ENCODE peak calls at places on chromosomes 2 and 18, in five cellular contexts. Y, U, I, L and T are unnamed samples.

GRCh38 chr2:236568922-236569592 is 568 bp upstream of the ACKR3 start:
- DNase-seq in Y (no peak), I (no peak), U (no peak), L (no peak), T (no peak)

GRCh38 chr18:63974991-63975390 is 5.1 kb downstream of the SERPINB8 start:
- DNase-seq in I (no peak), U (no peak), Y (no peak), L (no peak), T (no peak)

GRCh38 chr18:58525517-58525916 is 103.4 kb downstream of the ALPK2 start:
- DNase-seq in I (no peak), Y (no peak), L (no peak), U (no peak), T (no peak)

GRCh38 chr2:7672027-7672684 is 754.9 kb downstream of the RNF144A start:
- DNase-seq in Y (peak), U (peak), I (peak), L (peak), T (no peak)

GRCh38 chr18:62566199-62566598 is 43.4 kb downstream of the ZCCHC2 start:
- DNase-seq in I (peak), L (no peak), U (no peak), Y (no peak), T (peak)

GRCh38 chr2:159542101-159542500 is 74.2 kb downstream of the BAZ2B start:
- DNase-seq in L (no peak), I (no peak), U (no peak), Y (no peak), T (no peak)

GRCh38 chr2:177753682-177754475 is 318.7 kb downstream of the PDE11A start:
- DNase-seq in L (peak), I (peak), U (peak), Y (no peak), T (peak)

GRCh38 chr18:6368017-6368416 is 46.7 kb downstream of the L3MBTL4 start:
- DNase-seq in U (no peak), Y (no peak), L (no peak), I (no peak), T (no peak)

GRCh38 chr2:133676392-133677130 is 108.3 kb upstream of the NCKAP5 start:
- DNase-seq in Y (no peak), L (no peak), I (no peak), U (no peak), T (no peak)

GRCh38 chr2:76120176-76120575 is 409.5 kb upstream of the GCFC2 start:
- DNase-seq in U (no peak), Y (no peak), L (no peak), I (no peak), T (no peak)

GRCh38 chr18:36544036-36544725 is 246.7 kb downstream of the FHOD3 start:
- DNase-seq in L (no peak), I (no peak), Y (no peak), U (no peak), T (no peak)

GRCh38 chr18:78796693-78797455 is 182.7 kb upstream of the SALL3 start:
- DNase-seq in L (no peak), Y (no peak), U (peak), I (no peak), T (no peak)

GRCh38 chr2:3073196-3073595 is 304.4 kb downstream of the EIPR1 start:
- DNase-seq in L (no peak), U (no peak), I (no peak), Y (no peak), T (no peak)

GRCh38 chr2:173400760-173401159 is 46.1 kb downstream of the CDCA7 start:
- DNase-seq in U (no peak), L (no peak), Y (no peak), I (no peak), T (no peak)

GRCh38 chr2:84969511-84970265 is 1.3 kb upstream of the KCMF1 start:
- DNase-seq in U (no peak), Y (no peak), I (no peak), L (no peak), T (no peak)

GRCh38 chr18:57466745-57467144 is 31.6 kb downstream of the ONECUT2 start:
- DNase-seq in U (no peak), L (no peak), Y (no peak), I (no peak), T (no peak)

GRCh38 chr2:219056896-219057708 is 3.6 kb downstream of the IHH start:
- DNase-seq in I (no peak), U (peak), L (no peak), Y (no peak), T (no peak)

GRCh38 chr2:233051241-233052149 is 8.6 kb upstream of the INPP5D start:
- DNase-seq in L (peak), Y (no peak), I (peak), U (peak), T (no peak)

GRCh38 chr18:36539674-36540073 is 242.2 kb downstream of the FHOD3 start:
- DNase-seq in L (no peak), Y (no peak), I (no peak), U (no peak), T (no peak)

GRCh38 chr18:12359515-12359927 is 17.5 kb downstream of the AFG3L2 start:
- DNase-seq in U (no peak), Y (no peak), L (no peak), I (no peak), T (no peak)

GRCh38 chr2:162118166-162119031 is 33.6 kb downstream of the GCG start:
- DNase-seq in Y (no peak), L (peak), I (peak), U (peak), T (no peak)

GRCh38 chr2:34570266-34570872 is 971.3 kb upstream of the FAM98A start:
- DNase-seq in L (no peak), I (peak), U (no peak), Y (no peak), T (no peak)

GRCh38 chr18:14221689-14222088 is 89.5 kb upstream of the ZNF519 start:
- DNase-seq in Y (no peak), U (peak), I (no peak), L (no peak), T (no peak)

GRCh38 chr2:201139836-201140599 is 24.1 kb downstream of the CFLAR start:
- DNase-seq in Y (no peak), I (no peak), L (no peak), U (peak), T (no peak)

GRCh38 chr18:3481696-3482210 is 31.8 kb downstream of the TGIF1 start:
- DNase-seq in I (no peak), Y (no peak), U (no peak), L (no peak), T (no peak)

GRCh38 chr2:121052023-121052422 is 233.0 kb downstream of the TFCP2L1 start:
- DNase-seq in U (peak), Y (no peak), L (no peak), I (no peak), T (no peak)

GRCh38 chr2:27264753-27265535 is 2.1 kb upstream of the SLC30A3 start:
- DNase-seq in I (peak), L (peak), Y (peak), U (peak), T (no peak)

GRCh38 chr2:192579965-192580700 is 385.4 kb upstream of the TMEFF2 start:
- DNase-seq in U (no peak), Y (no peak), L (no peak), I (no peak), T (no peak)

GRCh38 chr18:32770181-32770650 is 2.6 kb downstream of the KLHL14 start:
- DNase-seq in U (peak), L (no peak), Y (no peak), I (no peak), T (no peak)

GRCh38 chr2:144372484-144373195 is 147.3 kb downstream of the ZEB2 start:
- DNase-seq in L (peak), Y (no peak), I (no peak), U (no peak), T (no peak)

GRCh38 chr2:41937464-41937861 is 110.4 kb upstream of the PKDCC start:
- DNase-seq in L (no peak), U (no peak), Y (no peak), I (no peak), T (no peak)

GRCh38 chr2:118738524-118739308 is 108.7 kb downstream of the EN1 start:
- DNase-seq in L (no peak), Y (no peak), U (no peak), I (no peak), T (no peak)

GRCh38 chr18:49399003-49399402 is 61.4 kb downstream of the DYM start:
- DNase-seq in L (no peak), I (peak), Y (no peak), U (no peak), T (no peak)

GRCh38 chr18:49398331-49398730 is 62.1 kb downstream of the DYM start:
- DNase-seq in Y (no peak), I (no peak), L (no peak), U (no peak), T (peak)

GRCh38 chr18:49400398-49401072 is 59.9 kb downstream of the DYM start:
- DNase-seq in U (no peak), I (no peak), Y (no peak), L (no peak), T (no peak)
- H3K27ac ChIP-seq in U (no peak), I (peak), Y (no peak), L (no peak), T (peak)

GRCh38 chr2:55173422-55174020 is 58.6 kb downstream of the CLHC1 start:
- DNase-seq in L (no peak), I (no peak), Y (no peak), U (no peak), T (no peak)

GRCh38 chr2:55169359-55169758 is 62.7 kb downstream of the CLHC1 start:
- DNase-seq in Y (no peak), I (no peak), L (no peak), U (no peak), T (no peak)

GRCh38 chr2:55168221-55169154 is 63.6 kb downstream of the CLHC1 start:
- DNase-seq in I (peak), U (no peak), L (no peak), Y (no peak), T (no peak)

GRCh38 chr2:55167630-55167967 is 64.5 kb downstream of the CLHC1 start:
- DNase-seq in U (no peak), L (no peak), I (no peak), Y (no peak), T (no peak)

GRCh38 chr2:55169915-55170314 is 62.2 kb downstream of the CLHC1 start:
- DNase-seq in Y (no peak), U (no peak), I (no peak), L (no peak), T (no peak)
- H3K27ac ChIP-seq in Y (no peak), U (no peak), I (no peak), L (no peak), T (peak)

GRCh38 chr2:198309081-198309480 is 504.7 kb downstream of the PLCL1 start:
- DNase-seq in I (no peak), U (no peak), Y (no peak), L (no peak), T (no peak)
- H3K27ac ChIP-seq in I (no peak), U (no peak), Y (no peak), L (no peak), T (no peak)

DNA sequence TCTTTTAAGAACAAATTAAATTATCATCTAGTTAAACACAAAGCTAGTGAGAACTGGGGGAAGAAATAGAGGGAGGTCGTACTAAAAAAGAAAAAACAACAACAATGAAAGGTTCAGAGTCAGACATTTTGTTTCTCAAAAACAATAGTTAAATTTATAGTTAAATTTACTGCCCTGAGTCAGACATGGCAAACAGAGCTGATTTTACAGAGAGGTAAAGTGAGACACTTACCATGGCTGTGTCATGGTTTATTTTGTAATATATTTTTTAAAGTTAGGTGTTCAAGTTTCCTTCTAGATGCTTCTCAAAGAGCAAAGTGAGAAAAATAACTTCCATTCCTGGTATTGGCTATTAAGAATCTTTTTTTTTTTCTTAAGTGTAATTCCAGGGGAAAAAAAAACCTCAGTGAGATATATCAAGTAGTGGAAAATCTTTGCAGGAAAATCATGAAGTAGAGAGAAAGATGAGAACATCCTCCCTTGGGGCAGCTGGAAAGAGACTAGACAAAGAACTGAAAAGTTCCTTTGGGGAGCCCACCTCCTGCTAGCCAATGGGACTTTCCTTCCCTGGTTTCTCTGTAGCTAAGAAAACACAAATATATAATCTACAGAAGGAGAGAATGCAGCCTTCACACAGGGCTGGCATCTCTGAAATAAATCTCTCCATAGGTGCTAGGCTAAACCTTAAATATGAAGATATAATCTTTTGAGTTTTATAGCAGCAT is 12.3 kb downstream of the KLF7 start:
- DNase-seq in I (no peak), Y (no peak), L (no peak), U (no peak), T (no peak)
- H3K27ac ChIP-seq in I (peak), Y (no peak), L (peak), U (no peak), T (no peak)

GRCh38 chr18:74489631-74490030 is 6.5 kb upstream of the CNDP2 start:
- DNase-seq in U (no peak), I (no peak), L (no peak), Y (no peak), T (no peak)
- H3K27ac ChIP-seq in U (no peak), I (no peak), L (no peak), Y (no peak), T (no peak)

GRCh38 chr2:240819404-240820013 is 510 bp downstream of the KIF1A start:
- DNase-seq in L (peak), U (peak), Y (no peak), I (no peak), T (no peak)

GRCh38 chr2:240817496-240818292 is 2.3 kb downstream of the KIF1A start:
- DNase-seq in L (peak), U (peak), Y (no peak), I (no peak), T (no peak)

GRCh38 chr2:240820014-240820606 is at the start of gene KIF1A:
- DNase-seq in L (peak), U (peak), Y (no peak), I (no peak), T (peak)

GRCh38 chr2:240818293-240818542 is 1.8 kb downstream of the KIF1A start:
- DNase-seq in Y (no peak), I (no peak), U (peak), L (no peak), T (no peak)

GRCh38 chr2:240818543-240819403 is 1.2 kb downstream of the KIF1A start:
- DNase-seq in Y (no peak), U (peak), L (peak), I (no peak), T (peak)
- H3K27ac ChIP-seq in Y (no peak), U (no peak), L (no peak), I (no peak), T (peak)